ENCODE peak calls at places on chromosomes 11 and 22, in nine cellular contexts. One of them, this sample, is unnamed. For H3K4me1, the result is how much of the 10 kb centered on the place peaks cover.

GRCh38 chr11:133064152-133064877 is 468.0 kb downstream of the OPCML start:
- DNase-seq in CD8-positive, alpha-beta memory T cell: no peak
- DNase-seq in left ventricle myocardium inferior: peak
- DNase-seq in GM23248: peak
- DNase-seq in stomach: peak
- DNase-seq in endothelial cell of umbilical vein: peak
- DNase-seq in lower lobe of right lung: peak
- DNase-seq in cardiac muscle cell: peak
- DNase-seq in IMR-90: peak
- DNase-seq in this sample: peak

GRCh38 chr11:134118016-134118415 is 49.1 kb downstream of the JAM3 start:
- DNase-seq in endothelial cell of umbilical vein: no peak
- DNase-seq in CD8-positive, alpha-beta memory T cell: no peak
- DNase-seq in IMR-90: no peak
- DNase-seq in stomach: no peak
- DNase-seq in GM23248: peak
- DNase-seq in cardiac muscle cell: no peak
- DNase-seq in left ventricle myocardium inferior: no peak
- DNase-seq in lower lobe of right lung: no peak
- DNase-seq in this sample: no peak

GRCh38 chr22:28019360-28019759 is 100.3 kb upstream of the PITPNB start:
- DNase-seq in IMR-90: no peak
- DNase-seq in endothelial cell of umbilical vein: no peak
- DNase-seq in stomach: peak
- DNase-seq in cardiac muscle cell: no peak
- DNase-seq in CD8-positive, alpha-beta memory T cell: no peak
- DNase-seq in left ventricle myocardium inferior: peak
- DNase-seq in GM23248: peak
- DNase-seq in lower lobe of right lung: no peak
- DNase-seq in this sample: no peak

GRCh38 chr11:73521621-73522020 is 76.3 kb downstream of the FAM168A start:
- DNase-seq in CD8-positive, alpha-beta memory T cell: no peak
- DNase-seq in cardiac muscle cell: no peak
- DNase-seq in stomach: no peak
- DNase-seq in IMR-90: peak
- DNase-seq in endothelial cell of umbilical vein: peak
- DNase-seq in left ventricle myocardium inferior: no peak
- DNase-seq in GM23248: peak
- DNase-seq in lower lobe of right lung: no peak
- DNase-seq in this sample: no peak

GRCh38 chr22:19182472-19183157 is 4.1 kb upstream of the SLC25A1 start:
- DNase-seq in stomach: no peak
- DNase-seq in GM23248: no peak
- DNase-seq in IMR-90: no peak
- DNase-seq in left ventricle myocardium inferior: no peak
- DNase-seq in endothelial cell of umbilical vein: no peak
- DNase-seq in cardiac muscle cell: no peak
- DNase-seq in CD8-positive, alpha-beta memory T cell: no peak
- DNase-seq in lower lobe of right lung: no peak
- DNase-seq in this sample: no peak

GRCh38 chr11:64810271-64810890 is at the start of gene MEN1:
- DNase-seq in GM23248: peak
- DNase-seq in endothelial cell of umbilical vein: peak
- DNase-seq in CD8-positive, alpha-beta memory T cell: peak
- DNase-seq in IMR-90: peak
- DNase-seq in stomach: peak
- DNase-seq in left ventricle myocardium inferior: peak
- DNase-seq in cardiac muscle cell: peak
- DNase-seq in lower lobe of right lung: peak
- DNase-seq in this sample: peak

GRCh38 chr11:2696461-2696860 is 3.3 kb downstream of the KCNQ1OT1 start:
- DNase-seq in cardiac muscle cell: no peak
- DNase-seq in GM23248: peak
- DNase-seq in lower lobe of right lung: no peak
- DNase-seq in endothelial cell of umbilical vein: no peak
- DNase-seq in stomach: no peak
- DNase-seq in CD8-positive, alpha-beta memory T cell: no peak
- DNase-seq in IMR-90: no peak
- DNase-seq in left ventricle myocardium inferior: no peak
- DNase-seq in this sample: no peak

GRCh38 chr22:42340695-42341383 is 70.4 kb upstream of the TCF20 start:
- DNase-seq in stomach: no peak
- DNase-seq in left ventricle myocardium inferior: no peak
- DNase-seq in lower lobe of right lung: no peak
- DNase-seq in CD8-positive, alpha-beta memory T cell: no peak
- DNase-seq in GM23248: no peak
- DNase-seq in cardiac muscle cell: no peak
- DNase-seq in IMR-90: no peak
- DNase-seq in endothelial cell of umbilical vein: no peak
- DNase-seq in this sample: no peak

GRCh38 chr11:61890536-61891330 is 612 bp downstream of the FADS3 start:
- DNase-seq in stomach: no peak
- DNase-seq in GM23248: peak
- DNase-seq in IMR-90: peak
- DNase-seq in CD8-positive, alpha-beta memory T cell: peak
- DNase-seq in left ventricle myocardium inferior: peak
- DNase-seq in cardiac muscle cell: peak
- DNase-seq in endothelial cell of umbilical vein: peak
- DNase-seq in lower lobe of right lung: peak
- DNase-seq in this sample: peak

GRCh38 chr11:69352715-69353325 is 58.9 kb downstream of the MYEOV start:
- DNase-seq in lower lobe of right lung: peak
- DNase-seq in IMR-90: peak
- DNase-seq in CD8-positive, alpha-beta memory T cell: no peak
- DNase-seq in GM23248: peak
- DNase-seq in cardiac muscle cell: peak
- DNase-seq in left ventricle myocardium inferior: no peak
- DNase-seq in stomach: peak
- DNase-seq in endothelial cell of umbilical vein: peak
- DNase-seq in this sample: no peak

GRCh38 chr11:44627911-44628729 is 62.7 kb downstream of the CD82 start:
- DNase-seq in lower lobe of right lung: peak
- DNase-seq in IMR-90: peak
- DNase-seq in stomach: peak
- DNase-seq in CD8-positive, alpha-beta memory T cell: no peak
- DNase-seq in left ventricle myocardium inferior: peak
- DNase-seq in endothelial cell of umbilical vein: peak
- DNase-seq in cardiac muscle cell: peak
- DNase-seq in GM23248: peak
- DNase-seq in this sample: peak

GRCh38 chr22:21579474-21579851 is 11.9 kb downstream of the UBE2L3 start:
- DNase-seq in GM23248: no peak
- DNase-seq in IMR-90: no peak
- DNase-seq in lower lobe of right lung: no peak
- DNase-seq in CD8-positive, alpha-beta memory T cell: no peak
- DNase-seq in left ventricle myocardium inferior: no peak
- DNase-seq in endothelial cell of umbilical vein: no peak
- DNase-seq in stomach: no peak
- DNase-seq in cardiac muscle cell: no peak
- DNase-seq in this sample: no peak
- H3K4me3 ChIP-seq in GM23248: no peak
- H3K4me3 ChIP-seq in IMR-90: no peak
- H3K4me3 ChIP-seq in lower lobe of right lung: no peak
- H3K4me3 ChIP-seq in CD8-positive, alpha-beta memory T cell: no peak
- H3K4me3 ChIP-seq in left ventricle myocardium inferior: no peak
- H3K4me3 ChIP-seq in endothelial cell of umbilical vein: no peak
- H3K4me3 ChIP-seq in stomach: no peak
- H3K4me3 ChIP-seq in cardiac muscle cell: no peak
- H3K4me3 ChIP-seq in this sample: no peak

DNA sequence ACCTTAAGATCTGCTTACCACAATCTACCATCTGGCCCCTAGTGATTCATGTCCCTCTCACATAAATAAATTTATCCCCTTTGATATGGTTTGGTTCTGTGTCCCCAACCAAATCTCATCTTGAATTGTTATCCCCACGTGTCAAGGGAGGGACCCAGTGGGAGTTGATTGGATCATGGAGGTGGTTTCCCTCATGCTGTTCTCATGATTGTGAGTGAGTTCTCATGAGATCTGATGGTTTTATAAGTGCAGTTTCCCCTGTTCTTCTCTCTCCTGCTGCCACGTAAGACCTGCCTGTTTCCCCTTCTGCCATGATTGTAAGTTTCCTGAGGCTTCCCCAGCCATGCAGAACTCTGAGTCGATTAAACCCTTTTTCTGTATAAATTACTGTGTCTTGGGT is 37.2 kb downstream of the OR2AG2 start:
- DNase-seq in lower lobe of right lung: no peak
- DNase-seq in IMR-90: no peak
- DNase-seq in GM23248: no peak
- DNase-seq in stomach: no peak
- DNase-seq in CD8-positive, alpha-beta memory T cell: no peak
- DNase-seq in endothelial cell of umbilical vein: no peak
- DNase-seq in left ventricle myocardium inferior: no peak
- DNase-seq in cardiac muscle cell: no peak
- DNase-seq in this sample: no peak
- H3K27ac ChIP-seq in lower lobe of right lung: no peak
- H3K27ac ChIP-seq in IMR-90: no peak
- H3K27ac ChIP-seq in GM23248: no peak
- H3K27ac ChIP-seq in stomach: no peak
- H3K27ac ChIP-seq in CD8-positive, alpha-beta memory T cell: no peak
- H3K27ac ChIP-seq in endothelial cell of umbilical vein: no peak
- H3K27ac ChIP-seq in left ventricle myocardium inferior: no peak
- H3K27ac ChIP-seq in cardiac muscle cell: no peak
- H3K27ac ChIP-seq in this sample: no peak

DNA sequence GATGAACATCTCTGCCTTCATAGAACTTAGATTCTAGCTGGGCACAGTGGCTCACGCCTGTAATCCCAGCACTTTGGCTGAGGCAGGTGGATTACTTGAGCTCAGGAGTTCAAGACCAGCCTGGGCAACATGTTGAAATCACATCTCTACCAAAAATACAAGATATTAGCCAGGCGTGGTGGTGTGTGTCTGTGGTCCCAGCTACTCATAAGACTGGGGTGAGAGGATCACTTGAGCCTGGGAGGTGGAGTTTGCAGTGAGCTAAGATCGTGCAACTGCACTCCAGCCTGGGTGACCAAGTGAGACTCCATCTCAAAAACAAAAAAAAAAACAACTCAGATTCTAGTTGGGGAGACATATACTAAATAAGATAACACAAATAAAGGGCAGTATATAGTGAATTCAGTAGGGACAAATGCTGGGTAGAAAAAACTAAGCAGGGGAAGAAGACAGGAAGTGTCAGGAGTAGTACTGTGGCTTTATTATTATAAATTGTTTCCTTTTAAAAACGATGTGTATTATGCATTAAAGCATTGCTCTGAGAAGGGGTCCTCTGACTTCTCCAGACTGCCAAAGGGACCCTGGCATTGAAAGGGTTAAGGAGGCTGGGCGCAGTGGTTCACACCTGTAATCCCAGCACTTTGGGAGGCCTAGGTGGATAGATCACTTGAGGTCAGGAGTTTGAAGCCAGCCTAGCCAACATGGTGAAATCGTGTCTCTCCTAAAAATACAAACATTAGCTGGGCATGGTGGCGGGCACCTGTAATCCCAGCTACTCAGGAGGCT is 46.7 kb downstream of the PACS1 start:
- DNase-seq in left ventricle myocardium inferior: no peak
- DNase-seq in lower lobe of right lung: no peak
- DNase-seq in GM23248: no peak
- DNase-seq in IMR-90: no peak
- DNase-seq in CD8-positive, alpha-beta memory T cell: no peak
- DNase-seq in stomach: no peak
- DNase-seq in cardiac muscle cell: no peak
- DNase-seq in endothelial cell of umbilical vein: no peak
- DNase-seq in this sample: no peak
- H3K4me1 ChIP-seq in left ventricle myocardium inferior: half or more
- H3K4me1 ChIP-seq in lower lobe of right lung: half or more
- H3K4me1 ChIP-seq in GM23248: half or more
- H3K4me1 ChIP-seq in IMR-90: under half
- H3K4me1 ChIP-seq in CD8-positive, alpha-beta memory T cell: half or more
- H3K4me1 ChIP-seq in stomach: half or more
- H3K4me1 ChIP-seq in cardiac muscle cell: under half
- H3K4me1 ChIP-seq in endothelial cell of umbilical vein: half or more
- H3K4me1 ChIP-seq in this sample: under half

GRCh38 chr11:28702450-28702790 is 594.2 kb downstream of the METTL15 start:
- DNase-seq in CD8-positive, alpha-beta memory T cell: no peak
- DNase-seq in stomach: no peak
- DNase-seq in IMR-90: no peak
- DNase-seq in lower lobe of right lung: no peak
- DNase-seq in endothelial cell of umbilical vein: no peak
- DNase-seq in left ventricle myocardium inferior: no peak
- DNase-seq in cardiac muscle cell: no peak
- DNase-seq in GM23248: peak
- DNase-seq in this sample: no peak
- H3K4me3 ChIP-seq in CD8-positive, alpha-beta memory T cell: no peak
- H3K4me3 ChIP-seq in stomach: no peak
- H3K4me3 ChIP-seq in IMR-90: no peak
- H3K4me3 ChIP-seq in lower lobe of right lung: no peak
- H3K4me3 ChIP-seq in endothelial cell of umbilical vein: peak
- H3K4me3 ChIP-seq in left ventricle myocardium inferior: no peak
- H3K4me3 ChIP-seq in cardiac muscle cell: no peak
- H3K4me3 ChIP-seq in GM23248: no peak
- H3K4me3 ChIP-seq in this sample: no peak

GRCh38 chr22:45551310-45552016 is 48.8 kb downstream of the FBLN1 start:
- DNase-seq in stomach: no peak
- DNase-seq in cardiac muscle cell: peak
- DNase-seq in GM23248: peak
- DNase-seq in IMR-90: no peak
- DNase-seq in endothelial cell of umbilical vein: no peak
- DNase-seq in lower lobe of right lung: no peak
- DNase-seq in CD8-positive, alpha-beta memory T cell: peak
- DNase-seq in left ventricle myocardium inferior: no peak
- DNase-seq in this sample: peak
- H3K27ac ChIP-seq in stomach: peak
- H3K27ac ChIP-seq in cardiac muscle cell: no peak
- H3K27ac ChIP-seq in GM23248: no peak
- H3K27ac ChIP-seq in IMR-90: peak
- H3K27ac ChIP-seq in endothelial cell of umbilical vein: no peak
- H3K27ac ChIP-seq in lower lobe of right lung: peak
- H3K27ac ChIP-seq in CD8-positive, alpha-beta memory T cell: no peak
- H3K27ac ChIP-seq in left ventricle myocardium inferior: peak
- H3K27ac ChIP-seq in this sample: peak